ENCODE peak calls at places on chromosomes 5 and 9, in four cellular contexts. K, S, N and O are unnamed samples.

GRCh38 chr5:140557136-140557805 is at the start of gene SRA1:
- DNase-seq in K (peak), S (peak), N (peak), O (peak)

GRCh38 chr5:145937432-145938250 is 1.3 kb downstream of the SH3RF2 start:
- DNase-seq in K (no peak), S (peak), N (no peak), O (no peak)

GRCh38 chr5:150017606-150018005 is 17.1 kb downstream of the HMGXB3 start:
- DNase-seq in K (no peak), S (peak), N (no peak), O (no peak)

GRCh38 chr9:81314525-81314924 is 374.8 kb downstream of the TLE1 start:
- DNase-seq in K (no peak), S (no peak), N (no peak), O (no peak)

GRCh38 chr9:114283551-114284111 is 39.3 kb upstream of the ORM1 start:
- DNase-seq in K (peak), S (no peak), N (peak), O (peak)

GRCh38 chr5:141734501-141735231 is 52.6 kb upstream of the ARAP3 start:
- DNase-seq in K (peak), S (peak), N (no peak), O (no peak)

GRCh38 chr5:174572591-174572990 is 151.8 kb upstream of the MSX2 start:
- DNase-seq in K (no peak), S (peak), N (no peak), O (no peak)

GRCh38 chr5:125696762-125697161 is 726.4 kb upstream of the GRAMD2B start:
- DNase-seq in K (no peak), S (peak), N (no peak), O (no peak)

GRCh38 chr9:92527832-92528536 is 7.8 kb downstream of the ECM2 start:
- DNase-seq in K (no peak), S (no peak), N (no peak), O (no peak)

GRCh38 chr9:117616436-117616835 is 87.8 kb upstream of the TLR4 start:
- DNase-seq in K (no peak), S (no peak), N (no peak), O (no peak)

GRCh38 chr5:33576726-33577620 is 136.2 kb downstream of the TARS1 start:
- DNase-seq in K (no peak), S (peak), N (no peak), O (no peak)
- H3K27ac ChIP-seq in K (no peak), S (no peak), N (no peak), O (no peak)

DNA sequence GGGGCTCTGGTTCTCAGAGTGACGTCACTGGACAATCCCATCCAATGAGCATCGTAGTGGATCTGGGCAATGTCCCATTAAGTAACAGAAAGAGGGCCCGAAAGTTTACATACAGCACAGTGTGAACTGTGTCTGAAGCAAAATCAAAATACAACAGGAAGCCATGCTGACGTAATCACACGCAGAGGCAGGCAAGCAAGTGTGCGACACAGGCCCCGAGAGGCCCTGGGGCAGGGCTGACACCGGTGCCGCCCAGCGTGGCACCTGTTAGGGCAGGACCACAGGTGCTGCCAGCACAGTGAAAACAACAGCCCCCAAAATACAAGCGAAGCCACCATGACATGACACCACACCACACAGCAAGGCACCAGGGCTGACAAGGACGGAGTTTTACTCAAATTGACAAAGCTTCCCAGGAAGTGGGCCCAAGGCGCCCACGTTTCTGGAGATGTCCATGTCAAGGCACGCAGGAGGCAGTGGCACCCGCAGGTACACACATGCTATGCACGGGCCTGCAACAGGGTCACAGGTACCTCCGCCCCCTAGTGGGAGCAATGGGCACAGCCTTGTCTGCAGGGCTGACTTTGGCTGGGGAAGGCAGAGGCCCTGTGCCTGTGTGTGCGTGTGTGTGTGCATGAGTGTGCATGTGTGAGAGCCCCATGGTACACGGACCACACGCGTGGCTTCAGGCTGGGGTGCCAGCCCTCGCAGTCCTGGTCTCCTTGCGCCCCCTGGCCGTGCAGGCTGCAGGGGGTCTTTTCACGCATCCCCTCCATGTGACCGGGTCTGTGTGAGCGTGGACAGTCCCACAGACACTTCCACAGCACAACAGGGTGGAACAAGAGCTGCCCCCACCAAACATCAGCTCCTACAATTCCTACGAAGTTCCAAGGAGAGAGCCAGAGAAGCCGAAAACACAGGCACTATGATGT is 19.6 kb downstream of the QSOX2 start:
- DNase-seq in K (no peak), S (peak), N (peak), O (peak)
- H3K4me3 ChIP-seq in K (no peak), S (no peak), N (no peak), O (no peak)

GRCh38 chr9:107295995-107296394 is 12.9 kb downstream of the RAD23B start:
- DNase-seq in K (no peak), S (no peak), N (no peak), O (no peak)

GRCh38 chr9:107293555-107294085 is 10.5 kb downstream of the RAD23B start:
- DNase-seq in K (no peak), S (no peak), N (no peak), O (no peak)

GRCh38 chr9:107294756-107295155 is 11.7 kb downstream of the RAD23B start:
- DNase-seq in K (no peak), S (no peak), N (no peak), O (no peak)

GRCh38 chr9:107299437-107299836 is 16.4 kb downstream of the RAD23B start:
- DNase-seq in K (no peak), S (no peak), N (no peak), O (no peak)
- H3K27ac ChIP-seq in K (no peak), S (no peak), N (no peak), O (no peak)

GRCh38 chr9:2493106-2493505 is 128.5 kb upstream of the VLDLR start:
- DNase-seq in K (peak), S (peak), N (no peak), O (no peak)
- H3K4me3 ChIP-seq in K (no peak), S (no peak), N (no peak), O (no peak)

GRCh38 chr5:132487841-132488555 is 2.6 kb downstream of the IRF1 start:
- DNase-seq in K (peak), S (no peak), N (peak), O (no peak)
- H3K27ac ChIP-seq in K (no peak), S (no peak), N (peak), O (peak)

GRCh38 chr5:176810687-176811501 is 535 bp downstream of the UNC5A start:
- DNase-seq in K (no peak), S (no peak), N (no peak), O (no peak)
- H3K4me3 ChIP-seq in K (peak), S (no peak), N (no peak), O (peak)